ENCODE peak calls at places on chromosomes 16 and 17, in seven cellular contexts. N, Z, W, G, X, K and S are unnamed samples.

GRCh38 chr16:89243664-89244063 is 26.2 kb downstream of the ZNF778 start:
- DNase-seq in K (no peak), G (no peak), X (no peak), N (no peak), Z (no peak), W (no peak), S (no peak)

GRCh38 chr17:27285501-27285900 is 8.4 kb upstream of the WSB1 start:
- DNase-seq in W (no peak), K (no peak), G (no peak), Z (no peak), X (no peak), N (no peak), S (no peak)

GRCh38 chr17:34892864-34893263 is 68.4 kb downstream of the CCT6B start:
- DNase-seq in W (no peak), X (no peak), N (no peak), G (no peak), Z (no peak), K (peak; percentile 79), S (no peak)

GRCh38 chr17:74117087-74117486 is 86.4 kb upstream of the RPL38 start:
- DNase-seq in G (no peak), K (no peak), X (no peak), Z (no peak), N (no peak), W (no peak), S (no peak)

GRCh38 chr16:1199342-1200013 is 25.6 kb downstream of the TPSG1 start:
- DNase-seq in W (no peak), N (no peak), X (no peak), K (no peak), Z (no peak), G (no peak), S (no peak)

GRCh38 chr17:78278139-78278741 is 46.8 kb downstream of the TMEM235 start:
- DNase-seq in Z (peak; percentile 77), X (no peak), G (no peak), K (peak; percentile 99), W (no peak), N (no peak), S (no peak)

GRCh38 chr16:29943846-29944669 is 17.8 kb upstream of the TMEM219 start:
- DNase-seq in W (peak; percentile 98), G (peak; percentile 96), K (peak; percentile 58), Z (no peak), X (peak; percentile 99), N (peak; percentile 27), S (peak; percentile 95)

GRCh38 chr16:85620403-85620802 is 7.3 kb downstream of the GSE1 start:
- DNase-seq in K (no peak), Z (no peak), X (no peak), W (no peak), G (no peak), N (no peak), S (no peak)

GRCh38 chr17:18267927-18268711 is 7.7 kb downstream of the MIEF2 start:
- DNase-seq in N (no peak), W (peak; percentile 34), X (peak; percentile 28), Z (no peak), K (no peak), G (peak; percentile 60), S (no peak)

GRCh38 chr16:47611042-47611441 is 149.9 kb downstream of the PHKB start:
- DNase-seq in X (no peak), W (no peak), Z (no peak), N (no peak), G (no peak), K (no peak), S (no peak)

GRCh38 chr16:50781518-50781917 is 39.6 kb downstream of the CYLD start:
- DNase-seq in K (no peak), Z (no peak), W (no peak), N (no peak), G (no peak), X (no peak), S (no peak)

GRCh38 chr16:50776042-50776441 is 34.2 kb downstream of the CYLD start:
- DNase-seq in K (no peak), X (no peak), N (no peak), Z (no peak), G (no peak), W (no peak), S (no peak)

GRCh38 chr16:50778284-50779163 is 36.6 kb downstream of the CYLD start:
- DNase-seq in K (no peak), W (no peak), G (no peak), N (no peak), X (no peak), Z (no peak), S (no peak)

DNA sequence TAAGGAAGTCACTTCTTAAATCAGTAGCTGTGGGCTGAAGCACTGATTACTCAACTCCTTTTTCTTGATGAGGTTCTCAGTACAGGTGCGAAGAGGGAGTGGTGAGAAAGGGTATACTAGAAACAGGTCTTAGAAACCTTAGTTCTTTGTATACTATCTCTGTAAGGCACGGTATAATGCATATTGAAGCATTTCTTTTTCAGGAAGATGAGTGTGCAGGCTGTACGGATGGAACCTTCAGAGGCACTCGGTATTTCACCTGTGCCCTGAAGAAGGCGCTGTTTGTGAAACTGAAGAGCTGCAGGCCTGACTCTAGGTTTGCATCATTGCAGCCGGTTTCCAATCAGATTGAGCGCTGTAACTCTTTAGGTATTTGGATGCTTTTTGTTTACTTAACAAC is 39.2 kb downstream of the CYLD start:
- DNase-seq in Z (no peak), G (no peak), N (no peak), K (no peak), W (no peak), X (peak; percentile 12), S (no peak)
- TF ChIP-seq CTCF in Z (no peak), G (no peak), N (no peak), K (peak; percentile 36), W (peak; percentile 12), X (peak; percentile 18), S (no peak)

DNA sequence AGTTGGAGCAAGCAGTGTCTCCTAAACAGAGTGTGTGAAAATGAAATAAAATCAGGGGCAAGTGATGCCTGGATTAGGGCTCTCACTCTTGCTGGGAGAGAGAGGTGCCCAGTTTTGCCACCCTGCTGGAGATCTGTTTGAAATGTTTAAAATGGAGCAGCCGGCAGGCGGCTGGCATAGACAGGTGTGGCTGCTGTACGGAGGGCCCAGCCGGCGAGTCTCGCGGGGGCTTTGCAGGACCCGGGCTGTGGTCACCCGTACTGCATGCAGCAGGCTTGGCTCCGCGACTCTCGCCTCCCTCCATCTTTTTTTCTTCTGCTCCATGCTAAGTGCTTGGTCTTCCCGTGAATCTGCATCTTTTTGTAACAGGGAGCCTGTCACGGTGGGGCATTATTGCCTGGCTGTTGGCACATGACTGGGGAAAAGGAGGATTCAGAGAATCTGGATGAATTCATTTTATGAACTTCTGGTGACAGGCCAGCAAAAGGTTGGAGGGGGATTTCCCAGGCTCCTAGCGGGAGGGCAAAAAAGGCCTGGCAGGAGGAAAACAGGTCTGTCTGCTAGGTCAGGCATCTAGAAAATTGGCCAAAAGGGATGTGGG is 1.8 kb downstream of the ZNRF1 start:
- DNase-seq in X (no peak), Z (no peak), N (peak; percentile 25), G (no peak), W (peak; percentile 17), K (no peak), S (no peak)
- H3K4me3 ChIP-seq in X (peak overlapping the region; percentile 66), Z (peak overlapping the region; percentile 86), N (peak overlapping the region; percentile 100), G (peak overlapping the region; percentile 82), W (peak overlapping the region; percentile 75), K (peak overlapping the region; percentile 81), S (peak overlapping the region; percentile 61)

GRCh38 chr16:68826652-68827051 is 16.7 kb upstream of the TANGO6 start:
- DNase-seq in G (no peak), K (no peak), Z (no peak), X (no peak), W (no peak), N (no peak), S (no peak)

GRCh38 chr16:68823401-68823800 is 19.9 kb upstream of the TANGO6 start:
- DNase-seq in G (peak; percentile 74), N (no peak), X (peak; percentile 77), W (peak; percentile 79), K (no peak), Z (no peak), S (peak; percentile 83)

DNA sequence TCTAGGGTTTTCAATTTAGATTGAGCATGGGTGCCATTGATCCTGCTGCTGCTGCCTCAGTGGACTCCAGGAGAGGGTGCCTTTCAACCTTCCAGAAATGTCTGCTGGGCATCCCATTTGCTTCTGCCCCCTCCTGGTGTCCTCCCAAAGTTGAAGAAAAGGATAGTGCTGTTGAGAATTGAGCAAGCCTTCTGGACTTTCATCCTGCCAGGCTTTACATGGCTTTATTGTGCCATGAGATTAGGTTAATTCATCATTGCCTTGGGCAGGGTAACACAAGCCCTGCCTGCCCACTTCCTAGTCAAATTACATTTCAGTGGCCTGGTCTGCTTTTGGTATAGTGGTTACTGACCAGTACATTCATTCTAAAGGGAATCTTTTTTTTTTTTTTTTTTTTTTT is 17.9 kb upstream of the TANGO6 start:
- DNase-seq in W (no peak), Z (no peak), X (no peak), G (no peak), N (no peak), K (no peak), S (no peak)
- TF ChIP-seq CTCF in W (no peak), Z (no peak), X (no peak), G (no peak), N (no peak), K (no peak), S (no peak)

GRCh38 chr17:15263680-15264079 is 1.4 kb downstream of the PMP22 start:
- DNase-seq in K (no peak), N (no peak), X (peak; percentile 22), W (no peak), G (no peak), Z (no peak), S (no peak)

GRCh38 chr17:15261063-15261817 is 3.9 kb downstream of the PMP22 start:
- DNase-seq in G (peak; percentile 53), N (no peak), W (peak; percentile 61), X (peak; percentile 50), Z (peak; percentile 48), K (peak; percentile 33), S (no peak)

GRCh38 chr17:15261818-15262290 is 3.3 kb downstream of the PMP22 start:
- DNase-seq in G (no peak), K (no peak), N (no peak), X (no peak), Z (peak; percentile 16), W (peak; percentile 51), S (no peak)

GRCh38 chr17:15263206-15263579 is 1.9 kb downstream of the PMP22 start:
- DNase-seq in Z (peak; percentile 82), X (peak; percentile 88), W (peak; percentile 90), N (peak; percentile 97), G (peak; percentile 77), K (no peak), S (no peak)

DNA sequence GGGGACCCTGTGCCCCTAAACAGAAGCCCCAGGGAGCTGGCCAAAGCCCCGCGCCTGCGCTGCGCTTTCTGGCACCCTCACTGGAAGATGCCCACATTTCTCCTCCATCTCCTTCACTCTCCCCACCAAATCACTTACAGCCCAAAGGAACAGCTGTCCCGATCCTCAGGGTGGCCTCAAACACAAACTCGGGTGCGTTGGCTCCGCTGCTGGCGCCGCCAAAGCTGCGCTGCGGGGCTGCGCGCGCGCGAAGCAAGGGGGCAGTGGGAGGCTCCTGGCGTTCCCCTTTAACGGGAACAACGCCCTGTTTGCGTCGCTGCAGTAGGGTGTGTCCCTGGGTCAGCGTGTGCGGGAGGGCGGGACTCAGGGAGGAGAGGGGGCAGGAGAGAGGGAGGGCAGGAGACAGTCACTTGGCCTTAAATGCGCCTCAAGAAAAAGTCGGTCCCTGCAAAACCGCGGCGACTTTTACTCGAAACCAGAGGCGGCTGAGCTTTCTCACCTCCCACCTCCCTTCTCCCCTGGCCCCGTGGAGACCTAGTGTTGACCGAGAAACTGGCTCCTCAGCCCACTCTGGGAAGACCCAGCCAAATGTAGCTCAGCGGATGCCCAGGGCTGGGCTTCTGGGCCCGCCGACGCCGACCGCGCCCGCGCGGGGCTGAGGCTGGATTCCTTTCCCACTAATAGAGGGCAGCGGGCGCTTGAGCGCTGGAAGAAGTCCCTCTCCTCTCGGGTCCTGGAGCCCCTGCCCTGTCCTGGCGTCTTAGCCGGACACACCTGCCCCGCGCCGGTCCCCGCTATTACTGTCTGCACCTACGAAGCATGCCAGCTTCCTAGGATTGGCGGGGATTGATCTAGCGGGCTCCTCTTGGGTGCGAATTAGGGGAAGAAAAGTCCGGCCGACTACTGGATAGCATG is 2.6 kb downstream of the PMP22 start:
- DNase-seq in X (peak; percentile 94), K (peak; percentile 44), W (peak; percentile 87), N (peak; percentile 93), G (peak; percentile 93), Z (peak; percentile 94), S (no peak)
- H3K4me3 ChIP-seq in X (peak overlapping the region; percentile 76), K (peak overlapping the region; percentile 42), W (peak overlapping the region; percentile 80), N (peak overlapping the region; percentile 74), G (peak overlapping the region; percentile 99), Z (peak overlapping the region; percentile 78), S (peak overlapping the region; percentile 89)